ENCODE peak calls at places on chromosome 5, in nine cellular contexts. D, B, C, X, G, O, I, K and R are unnamed samples.

GRCh38 chr5:172665049-172665541 is 24.0 kb downstream of the NEURL1B start:
- DNase-seq in D (no peak), B (no peak), C (no peak), X (peak), G (peak), O (no peak), I (no peak), K (no peak), R (no peak)

GRCh38 chr5:132098151-132098594 is 24.6 kb downstream of the CSF2 start:
- DNase-seq in D (peak), B (no peak), C (no peak), X (no peak), G (no peak), O (no peak), I (no peak), K (no peak), R (no peak)

GRCh38 chr5:119250946-119251901 is 104.6 kb upstream of the TNFAIP8 start:
- DNase-seq in D (no peak), B (no peak), C (no peak), X (no peak), G (no peak), O (no peak), I (no peak), K (no peak), R (no peak)

GRCh38 chr5:76379316-76379715 is 23.8 kb upstream of the IQGAP2 start:
- DNase-seq in D (no peak), B (no peak), C (no peak), X (no peak), G (no peak), O (no peak), I (no peak), K (no peak), R (no peak)

GRCh38 chr5:120599576-120599975 is 135.5 kb downstream of the PRR16 start:
- DNase-seq in D (no peak), B (no peak), C (no peak), X (no peak), G (no peak), O (no peak), I (no peak), K (no peak), R (no peak)

GRCh38 chr5:157952374-157952685 is 93.4 kb upstream of the CLINT1 start:
- DNase-seq in D (no peak), B (no peak), C (no peak), X (no peak), G (no peak), O (no peak), I (no peak), K (no peak), R (no peak)

GRCh38 chr5:30918171-30918570 is 275.3 kb upstream of the CDH6 start:
- DNase-seq in D (no peak), B (no peak), C (no peak), X (no peak), G (no peak), O (no peak), I (no peak), K (no peak), R (no peak)

GRCh38 chr5:113119271-113119924 is 142.8 kb downstream of the DCP2 start:
- DNase-seq in D (no peak), B (peak), C (peak), X (peak), G (peak), O (peak), I (peak), K (no peak), R (no peak)

GRCh38 chr5:1792842-1793266 is 6.8 kb downstream of the MRPL36 start:
- DNase-seq in D (peak), B (no peak), C (no peak), X (no peak), G (peak), O (no peak), I (no peak), K (peak), R (peak)
- TF ChIP-seq POLR2A in D (no peak), B (no peak), C (no peak), X (no peak), G (no peak), O (no peak), I (no peak), K (peak), R (no peak)

DNA sequence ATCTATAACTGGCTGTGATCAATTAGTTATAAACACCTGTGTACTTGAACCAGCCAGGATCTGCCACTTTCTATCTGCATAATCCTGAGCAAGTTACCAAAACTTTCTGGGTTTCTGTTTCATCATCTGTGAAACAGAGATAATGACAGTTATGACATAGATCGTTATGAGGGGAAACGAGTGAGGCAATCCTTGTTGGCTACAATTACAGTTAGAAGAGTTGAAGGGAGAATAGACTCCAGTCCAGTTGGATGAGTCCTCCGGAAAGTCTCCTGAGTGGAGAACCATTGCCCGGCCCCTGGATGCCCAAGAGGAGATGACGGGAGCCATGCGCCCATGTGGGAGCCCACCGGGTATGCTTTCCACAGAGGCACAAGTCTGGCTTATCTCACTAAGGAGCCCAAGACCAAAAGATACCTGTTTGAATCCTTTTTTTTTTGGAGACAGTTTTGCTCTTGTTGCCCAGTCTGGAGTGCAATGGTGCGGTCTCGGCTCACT is 4.5 kb downstream of the PDE6A start:
- DNase-seq in D (peak), B (no peak), C (no peak), X (peak), G (no peak), O (no peak), I (no peak), K (no peak), R (no peak)
- TF ChIP-seq POLR2A in D (no peak), B (no peak), C (no peak), X (peak), G (no peak), O (no peak), I (no peak), K (no peak), R (no peak)

GRCh38 chr5:176536132-176536901 is 885 bp downstream of the RNF44 start:
- DNase-seq in D (peak), B (peak), C (peak), X (peak), G (peak), O (peak), I (peak), K (peak), R (peak)
- TF ChIP-seq POLR2A in D (peak), B (no peak), C (no peak), X (peak), G (no peak), O (peak), I (no peak), K (peak), R (peak)

GRCh38 chr5:40452874-40453624 is 226.7 kb upstream of the PTGER4 start:
- DNase-seq in D (no peak), B (no peak), C (no peak), X (no peak), G (no peak), O (no peak), I (no peak), K (no peak), R (no peak)
- TF ChIP-seq POLR2A in D (no peak), B (no peak), C (no peak), X (no peak), G (no peak), O (no peak), I (no peak), K (no peak), R (no peak)

GRCh38 chr5:160312139-160312959 is at the start of gene CCNJL:
- DNase-seq in D (peak), B (peak), C (no peak), X (peak), G (no peak), O (peak), I (peak), K (peak), R (peak)
- TF ChIP-seq POLR2A in D (no peak), B (peak), C (peak), X (peak), G (no peak), O (peak), I (peak), K (no peak), R (peak)

GRCh38 chr5:88883059-88883565 is at the start of gene MEF2C:
- DNase-seq in D (peak), B (peak), C (peak), X (peak), G (peak), O (peak), I (peak), K (no peak), R (peak)
- TF ChIP-seq POLR2A in D (peak), B (peak), C (peak), X (peak), G (peak), O (peak), I (peak), K (peak), R (no peak)